ENCODE peak calls at places on chromosomes 12 and 14, in nine cellular contexts. One of them, this sample, is unnamed.

GRCh38 chr12:31813305-31813704 is 84.5 kb upstream of the AMN1 start:
- DNase-seq in HL-60: no peak
- DNase-seq in GM12878: no peak
- DNase-seq in HCT116: no peak
- DNase-seq in A549: peak
- DNase-seq in HepG2: peak
- DNase-seq in Panc1: no peak
- DNase-seq in SK-N-SH: no peak
- DNase-seq in K562: no peak
- DNase-seq in this sample: peak

GRCh38 chr14:57389646-57390036 is 745 bp upstream of the NAA30 start:
- DNase-seq in HL-60: no peak
- DNase-seq in GM12878: peak
- DNase-seq in HCT116: no peak
- DNase-seq in A549: no peak
- DNase-seq in HepG2: no peak
- DNase-seq in Panc1: no peak
- DNase-seq in SK-N-SH: peak
- DNase-seq in K562: no peak
- DNase-seq in this sample: peak

GRCh38 chr12:132788375-132789098 is 26.9 kb upstream of the ANKLE2 start:
- DNase-seq in HL-60: no peak
- DNase-seq in GM12878: no peak
- DNase-seq in HCT116: no peak
- DNase-seq in A549: no peak
- DNase-seq in HepG2: no peak
- DNase-seq in Panc1: no peak
- DNase-seq in SK-N-SH: peak
- DNase-seq in K562: peak
- DNase-seq in this sample: peak

GRCh38 chr14:55354500-55354899 is 57.1 kb downstream of the ATG14 start:
- DNase-seq in HL-60: peak
- DNase-seq in GM12878: no peak
- DNase-seq in HCT116: peak
- DNase-seq in A549: peak
- DNase-seq in HepG2: peak
- DNase-seq in Panc1: no peak
- DNase-seq in SK-N-SH: peak
- DNase-seq in K562: no peak
- DNase-seq in this sample: peak

GRCh38 chr14:84208451-84208850 is 1321.5 kb upstream of the FLRT2 start:
- DNase-seq in HL-60: no peak
- DNase-seq in GM12878: no peak
- DNase-seq in HCT116: no peak
- DNase-seq in A549: no peak
- DNase-seq in HepG2: no peak
- DNase-seq in Panc1: no peak
- DNase-seq in SK-N-SH: no peak
- DNase-seq in K562: no peak
- DNase-seq in this sample: no peak

GRCh38 chr12:109760930-109761630 is 47.5 kb downstream of the FAM222A start:
- DNase-seq in HL-60: no peak
- DNase-seq in GM12878: no peak
- DNase-seq in HCT116: no peak
- DNase-seq in A549: no peak
- DNase-seq in HepG2: no peak
- DNase-seq in Panc1: no peak
- DNase-seq in SK-N-SH: peak
- DNase-seq in K562: no peak
- DNase-seq in this sample: no peak

GRCh38 chr12:92784356-92784755 is 81.6 kb downstream of the PLEKHG7 start:
- DNase-seq in HL-60: no peak
- DNase-seq in GM12878: no peak
- DNase-seq in HCT116: no peak
- DNase-seq in A549: no peak
- DNase-seq in HepG2: no peak
- DNase-seq in Panc1: no peak
- DNase-seq in SK-N-SH: no peak
- DNase-seq in K562: no peak
- DNase-seq in this sample: no peak

GRCh38 chr14:75991753-75992152 is 6.2 kb downstream of the IFT43 start:
- DNase-seq in HL-60: no peak
- DNase-seq in GM12878: no peak
- DNase-seq in HCT116: no peak
- DNase-seq in A549: no peak
- DNase-seq in HepG2: no peak
- DNase-seq in Panc1: no peak
- DNase-seq in SK-N-SH: no peak
- DNase-seq in K562: no peak
- DNase-seq in this sample: no peak

GRCh38 chr14:52871606-52872005 is 79.2 kb downstream of the FERMT2 start:
- DNase-seq in HL-60: no peak
- DNase-seq in GM12878: no peak
- DNase-seq in HCT116: no peak
- DNase-seq in A549: no peak
- DNase-seq in HepG2: no peak
- DNase-seq in Panc1: no peak
- DNase-seq in SK-N-SH: peak
- DNase-seq in K562: no peak
- DNase-seq in this sample: no peak

GRCh38 chr12:19572920-19573558 is 133.7 kb downstream of the AEBP2 start:
- DNase-seq in HL-60: peak
- DNase-seq in GM12878: no peak
- DNase-seq in HCT116: peak
- DNase-seq in A549: peak
- DNase-seq in HepG2: peak
- DNase-seq in Panc1: peak
- DNase-seq in SK-N-SH: peak
- DNase-seq in K562: peak
- DNase-seq in this sample: peak

GRCh38 chr12:72289633-72290032 is 17.5 kb downstream of the TRHDE start:
- DNase-seq in HL-60: no peak
- DNase-seq in GM12878: no peak
- DNase-seq in HCT116: no peak
- DNase-seq in A549: no peak
- DNase-seq in HepG2: no peak
- DNase-seq in Panc1: no peak
- DNase-seq in SK-N-SH: no peak
- DNase-seq in K562: no peak
- DNase-seq in this sample: no peak

GRCh38 chr14:51139221-51139681 is 44.3 kb upstream of the TRIM9 start:
- DNase-seq in HL-60: no peak
- DNase-seq in GM12878: no peak
- DNase-seq in HCT116: no peak
- DNase-seq in A549: no peak
- DNase-seq in HepG2: no peak
- DNase-seq in Panc1: no peak
- DNase-seq in SK-N-SH: no peak
- DNase-seq in K562: no peak
- DNase-seq in this sample: no peak

GRCh38 chr14:104886690-104887622 is 21.9 kb downstream of the CEP170B start:
- DNase-seq in HL-60: no peak
- DNase-seq in GM12878: no peak
- DNase-seq in HCT116: no peak
- DNase-seq in A549: no peak
- DNase-seq in HepG2: no peak
- DNase-seq in Panc1: no peak
- DNase-seq in SK-N-SH: no peak
- DNase-seq in K562: no peak
- DNase-seq in this sample: no peak

GRCh38 chr12:72228424-72228823 is 43.7 kb upstream of the TRHDE start:
- DNase-seq in HL-60: no peak
- DNase-seq in GM12878: no peak
- DNase-seq in HCT116: no peak
- DNase-seq in A549: no peak
- DNase-seq in HepG2: no peak
- DNase-seq in Panc1: no peak
- DNase-seq in SK-N-SH: no peak
- DNase-seq in K562: no peak
- DNase-seq in this sample: no peak

GRCh38 chr14:68368850-68369249 is 424.0 kb downstream of the ZFP36L1 start:
- DNase-seq in HL-60: no peak
- DNase-seq in GM12878: peak
- DNase-seq in HCT116: no peak
- DNase-seq in A549: no peak
- DNase-seq in HepG2: no peak
- DNase-seq in Panc1: no peak
- DNase-seq in SK-N-SH: no peak
- DNase-seq in K562: no peak
- DNase-seq in this sample: no peak

GRCh38 chr12:54378791-54379400 is 5.6 kb downstream of the ZNF385A start:
- DNase-seq in HL-60: no peak
- DNase-seq in GM12878: no peak
- DNase-seq in HCT116: no peak
- DNase-seq in A549: no peak
- DNase-seq in HepG2: peak
- DNase-seq in Panc1: no peak
- DNase-seq in SK-N-SH: peak
- DNase-seq in K562: peak
- DNase-seq in this sample: peak

GRCh38 chr14:74502236-74503019 is 8.9 kb downstream of the ISCA2 start:
- DNase-seq in HL-60: peak
- DNase-seq in GM12878: no peak
- DNase-seq in HCT116: no peak
- DNase-seq in A549: peak
- DNase-seq in HepG2: peak
- DNase-seq in Panc1: peak
- DNase-seq in SK-N-SH: peak
- DNase-seq in K562: peak
- DNase-seq in this sample: peak

GRCh38 chr14:74500417-74501134 is 7.0 kb downstream of the ISCA2 start:
- DNase-seq in HL-60: no peak
- DNase-seq in GM12878: no peak
- DNase-seq in HCT116: no peak
- DNase-seq in A549: no peak
- DNase-seq in HepG2: no peak
- DNase-seq in Panc1: no peak
- DNase-seq in SK-N-SH: no peak
- DNase-seq in K562: no peak
- DNase-seq in this sample: peak

GRCh38 chr14:74501691-74502090 is 8.1 kb downstream of the ISCA2 start:
- DNase-seq in HL-60: no peak
- DNase-seq in GM12878: no peak
- DNase-seq in HCT116: no peak
- DNase-seq in A549: no peak
- DNase-seq in HepG2: no peak
- DNase-seq in Panc1: no peak
- DNase-seq in SK-N-SH: no peak
- DNase-seq in K562: no peak
- DNase-seq in this sample: no peak

GRCh38 chr14:74503256-74503972 is 9.8 kb downstream of the ISCA2 start:
- DNase-seq in HL-60: no peak
- DNase-seq in GM12878: no peak
- DNase-seq in HCT116: no peak
- DNase-seq in A549: no peak
- DNase-seq in HepG2: no peak
- DNase-seq in Panc1: no peak
- DNase-seq in SK-N-SH: no peak
- DNase-seq in K562: no peak
- DNase-seq in this sample: no peak

GRCh38 chr14:74501135-74501614 is 7.6 kb downstream of the ISCA2 start:
- DNase-seq in HL-60: no peak
- DNase-seq in GM12878: no peak
- DNase-seq in HCT116: no peak
- DNase-seq in A549: peak
- DNase-seq in HepG2: peak
- DNase-seq in Panc1: no peak
- DNase-seq in SK-N-SH: peak
- DNase-seq in K562: peak
- DNase-seq in this sample: peak
- TF ChIP-seq REST in HL-60: no peak
- TF ChIP-seq REST in GM12878: no peak
- TF ChIP-seq REST in HCT116: no peak
- TF ChIP-seq REST in A549: no peak
- TF ChIP-seq REST in HepG2: no peak
- TF ChIP-seq REST in Panc1: no peak
- TF ChIP-seq REST in SK-N-SH: no peak
- TF ChIP-seq REST in K562: no peak
- TF ChIP-seq REST in this sample: no peak

GRCh38 chr14:92481386-92481785 is 32.2 kb upstream of the RIN3 start:
- DNase-seq in HL-60: no peak
- DNase-seq in GM12878: no peak
- DNase-seq in HCT116: no peak
- DNase-seq in A549: peak
- DNase-seq in HepG2: no peak
- DNase-seq in Panc1: no peak
- DNase-seq in SK-N-SH: no peak
- DNase-seq in K562: no peak
- DNase-seq in this sample: no peak
- TF ChIP-seq REST in HL-60: no peak
- TF ChIP-seq REST in GM12878: no peak
- TF ChIP-seq REST in HCT116: no peak
- TF ChIP-seq REST in A549: no peak
- TF ChIP-seq REST in HepG2: no peak
- TF ChIP-seq REST in Panc1: no peak
- TF ChIP-seq REST in SK-N-SH: no peak
- TF ChIP-seq REST in K562: no peak
- TF ChIP-seq REST in this sample: no peak

GRCh38 chr14:21539154-21539940 is 13.2 kb upstream of the SALL2 start:
- DNase-seq in HL-60: no peak
- DNase-seq in GM12878: no peak
- DNase-seq in HCT116: no peak
- DNase-seq in A549: no peak
- DNase-seq in HepG2: no peak
- DNase-seq in Panc1: no peak
- DNase-seq in SK-N-SH: no peak
- DNase-seq in K562: no peak
- DNase-seq in this sample: peak

GRCh38 chr14:21541413-21542074 is 15.4 kb upstream of the SALL2 start:
- DNase-seq in HL-60: no peak
- DNase-seq in GM12878: no peak
- DNase-seq in HCT116: no peak
- DNase-seq in A549: no peak
- DNase-seq in HepG2: no peak
- DNase-seq in Panc1: no peak
- DNase-seq in SK-N-SH: no peak
- DNase-seq in K562: no peak
- DNase-seq in this sample: peak

GRCh38 chr14:21543426-21544350 is 17.5 kb upstream of the SALL2 start:
- DNase-seq in HL-60: no peak
- DNase-seq in GM12878: no peak
- DNase-seq in HCT116: no peak
- DNase-seq in A549: no peak
- DNase-seq in HepG2: no peak
- DNase-seq in Panc1: no peak
- DNase-seq in SK-N-SH: no peak
- DNase-seq in K562: no peak
- DNase-seq in this sample: peak
- TF ChIP-seq REST in HL-60: no peak
- TF ChIP-seq REST in GM12878: no peak
- TF ChIP-seq REST in HCT116: no peak
- TF ChIP-seq REST in A549: no peak
- TF ChIP-seq REST in HepG2: no peak
- TF ChIP-seq REST in Panc1: no peak
- TF ChIP-seq REST in SK-N-SH: no peak
- TF ChIP-seq REST in K562: no peak
- TF ChIP-seq REST in this sample: no peak

DNA sequence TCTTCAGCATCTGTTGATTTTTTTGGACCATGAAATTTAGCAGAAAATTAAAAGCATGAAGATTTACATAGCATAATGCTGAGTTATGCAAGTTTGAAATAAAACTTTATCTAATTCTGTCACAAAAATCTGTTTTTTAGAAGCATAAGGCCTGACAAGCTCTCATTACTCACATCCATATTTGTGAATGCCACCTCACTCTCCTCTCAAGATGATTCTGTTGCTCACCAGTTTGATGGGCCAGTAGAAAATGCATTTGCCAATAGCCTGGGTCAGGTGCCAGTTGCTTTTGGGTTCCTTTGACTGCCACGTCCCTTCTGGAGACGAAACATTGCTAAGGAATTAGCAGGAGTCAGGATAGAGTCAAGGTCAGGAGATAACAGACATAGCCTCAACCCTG is 181.6 kb upstream of the ATP2B1 start:
- DNase-seq in HL-60: no peak
- DNase-seq in GM12878: no peak
- DNase-seq in HCT116: no peak
- DNase-seq in A549: no peak
- DNase-seq in HepG2: no peak
- DNase-seq in Panc1: no peak
- DNase-seq in SK-N-SH: no peak
- DNase-seq in K562: no peak
- DNase-seq in this sample: no peak
- TF ChIP-seq REST in HL-60: no peak
- TF ChIP-seq REST in GM12878: no peak
- TF ChIP-seq REST in HCT116: no peak
- TF ChIP-seq REST in A549: no peak
- TF ChIP-seq REST in HepG2: no peak
- TF ChIP-seq REST in Panc1: no peak
- TF ChIP-seq REST in SK-N-SH: no peak
- TF ChIP-seq REST in K562: no peak
- TF ChIP-seq REST in this sample: no peak

This sample was measured in GM23338.